ENCODE peak calls at places on chromosome 16, in nine cellular contexts. E is nephron progenitor cell, N is WTC11, V is WERI-Rb-1, G is IMR-90, B is tibial artery, R is endothelial cell, J is MCF 10A, W is left ventricle myocardium inferior. T is an unnamed sample.

GRCh38 chr16:89909777-89910716 is 8.6 kb upstream of the MC1R start:
- DNase-seq in R (peak; percentile 83), N (peak; percentile 84), J (peak; percentile 68), B (peak; percentile 82), V (peak; percentile 77), G (peak; percentile 64), W (peak; percentile 82), E (peak; percentile 80), T (peak; percentile 41)

GRCh38 chr16:11977206-11978041 is 890 bp downstream of the SNX29 start:
- DNase-seq in W (no peak), G (peak; percentile 82), J (peak; percentile 47), N (no peak), V (no peak), R (no peak), B (peak; percentile 75), E (no peak), T (no peak)

GRCh38 chr16:66873685-66874055 is 6.6 kb upstream of the PDP2 start:
- DNase-seq in N (no peak), R (no peak), V (no peak), G (no peak), W (no peak), E (no peak), B (no peak), J (no peak), T (no peak)

GRCh38 chr16:65229191-65229662 is 107.4 kb upstream of the CDH11 start:
- DNase-seq in R (no peak), W (no peak), B (no peak), E (no peak), G (peak; percentile 86), J (no peak), V (no peak), N (no peak), T (no peak)

GRCh38 chr16:84065536-84066132 is 23.0 kb upstream of the SLC38A8 start:
- DNase-seq in G (peak; percentile 62), J (peak; percentile 65), E (peak; percentile 68), B (no peak), W (no peak), N (peak; percentile 68), V (peak; percentile 46), R (peak; percentile 54), T (peak; percentile 42)

GRCh38 chr16:69744363-69745231 is 10.1 kb downstream of the NOB1 start:
- DNase-seq in N (no peak), B (no peak), J (no peak), G (no peak), R (no peak), V (no peak), E (no peak), W (no peak), T (no peak)

GRCh38 chr16:48137822-48138221 is 18.0 kb downstream of the ABCC12 start:
- DNase-seq in R (no peak), J (no peak), G (no peak), W (no peak), V (no peak), N (no peak), E (no peak), B (no peak), T (no peak)

GRCh38 chr16:53753431-53753830 is 49.5 kb downstream of the FTO start:
- DNase-seq in N (no peak), E (no peak), G (no peak), W (no peak), B (no peak), R (no peak), V (no peak), J (no peak), T (no peak)

GRCh38 chr16:85718682-85719081 is 29.9 kb upstream of the GINS2 start:
- DNase-seq in E (peak; percentile 55), V (no peak), R (peak; percentile 56), G (no peak), B (no peak), N (peak; percentile 77), W (no peak), J (peak; percentile 31), T (no peak)

GRCh38 chr16:84656557-84657130 is 8.3 kb downstream of the KLHL36 start:
- DNase-seq in J (no peak), R (no peak), E (no peak), G (no peak), W (no peak), B (no peak), V (no peak), N (no peak), T (no peak)

GRCh38 chr16:56972403-56972802 is 10.7 kb downstream of the CETP start:
- DNase-seq in W (no peak), B (no peak), V (no peak), J (no peak), R (no peak), E (no peak), N (no peak), G (no peak), T (no peak)

GRCh38 chr16:28212532-28212873 is 738 bp upstream of the XPO6 start:
- DNase-seq in N (no peak), R (peak; percentile 8), B (no peak), W (no peak), E (no peak), V (no peak), G (peak; percentile 26), J (peak; percentile 51), T (no peak)

GRCh38 chr16:5175263-5175662 is 77.7 kb upstream of the EEF2KMT start:
- DNase-seq in W (no peak), B (no peak), G (no peak), V (peak; percentile 45), N (no peak), E (no peak), J (no peak), R (no peak), T (no peak)

GRCh38 chr16:78240459-78241222 is 141.2 kb downstream of the WWOX start:
- DNase-seq in V (no peak), B (no peak), W (no peak), N (no peak), R (no peak), J (peak; percentile 50), E (no peak), G (no peak), T (no peak)
- TF ChIP-seq CTCF in V (no peak), B (no peak), W (no peak), N (no peak), R (no peak), J (no peak), E (no peak), G (no peak), T (no peak)

GRCh38 chr16:19601083-19601976 is 45.8 kb downstream of the VPS35L start:
- DNase-seq in R (peak; percentile 44), J (peak; percentile 48), W (no peak), N (no peak), E (peak; percentile 36), B (no peak), V (peak; percentile 9), G (peak; percentile 36), T (no peak)
- TF ChIP-seq CTCF in R (peak; percentile 66), J (peak; percentile 55), W (peak; percentile 75), N (peak; percentile 44), E (peak; percentile 64), B (peak; percentile 37), V (peak; percentile 47), G (peak; percentile 67), T (peak; percentile 5)

DNA sequence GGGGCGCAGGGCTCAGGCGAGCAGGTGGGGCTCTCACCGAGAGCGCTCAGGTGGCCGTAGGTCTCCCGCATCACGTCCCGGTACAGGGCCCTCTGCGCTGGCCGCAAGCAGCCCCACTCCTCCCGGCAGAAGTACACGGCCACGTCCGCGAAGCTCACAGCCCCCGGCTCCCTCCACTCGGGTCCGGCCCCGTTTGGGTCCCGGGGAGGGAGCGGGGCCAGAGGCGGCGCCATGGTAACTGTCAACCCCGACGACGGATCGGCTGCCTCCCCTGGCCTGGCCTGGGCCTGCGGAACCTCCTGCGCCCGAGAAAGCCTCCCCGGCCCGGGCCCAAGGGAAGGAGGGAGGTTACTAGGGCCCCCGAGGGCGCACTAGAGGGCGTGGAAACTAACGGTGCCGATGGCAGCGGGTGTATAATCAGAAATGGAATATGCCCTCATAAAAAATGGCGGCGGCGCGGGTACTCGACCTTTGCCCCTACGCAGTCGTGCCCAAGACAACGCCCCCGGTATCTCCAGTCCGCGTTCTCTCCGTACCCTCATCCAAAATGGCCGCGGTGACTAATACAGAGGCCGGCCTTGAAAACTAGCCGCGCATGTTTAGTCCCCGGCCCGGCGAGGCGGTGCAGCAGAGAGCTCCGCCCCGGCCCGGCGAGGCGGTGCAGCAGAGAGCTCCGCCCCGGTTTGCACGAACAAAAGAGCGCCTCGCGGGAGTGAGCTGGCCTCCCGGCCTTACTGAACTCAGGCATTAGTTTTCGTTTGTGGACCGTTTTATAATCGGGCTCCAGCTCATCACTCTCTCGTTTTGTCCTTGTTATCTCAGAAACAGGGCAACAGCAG is at the start of gene ZNF764:
- DNase-seq in V (peak; percentile 90), W (peak; percentile 98), B (peak; percentile 99), R (peak; percentile 92), G (peak; percentile 96), E (peak; percentile 87), N (peak; percentile 96), J (peak; percentile 99), T (peak; percentile 92)
- TF ChIP-seq CTCF in V (no peak), W (peak; percentile 9), B (no peak), R (no peak), G (no peak), E (no peak), N (no peak), J (no peak), T (no peak)

GRCh38 chr16:682493-683395 is 1.4 kb downstream of the JMJD8 start:
- DNase-seq in J (no peak), E (no peak), R (no peak), V (no peak), G (no peak), B (no peak), W (no peak), N (no peak), T (no peak)

GRCh38 chr16:679808-680624 is at the start of gene STUB1:
- DNase-seq in W (peak; percentile 88), J (peak; percentile 81), E (peak; percentile 98), R (peak; percentile 94), V (peak; percentile 94), B (peak; percentile 92), N (peak; percentile 97), G (peak; percentile 80), T (peak; percentile 63)

GRCh38 chr16:681746-682427 is 1.7 kb downstream of the STUB1 start:
- DNase-seq in R (no peak), G (no peak), E (no peak), W (no peak), J (peak; percentile 42), V (no peak), N (no peak), B (no peak), T (no peak)

GRCh38 chr16:680625-680945 is 375 bp downstream of the STUB1 start:
- DNase-seq in V (no peak), R (no peak), N (no peak), J (no peak), B (no peak), E (no peak), W (no peak), G (no peak), T (no peak)

DNA sequence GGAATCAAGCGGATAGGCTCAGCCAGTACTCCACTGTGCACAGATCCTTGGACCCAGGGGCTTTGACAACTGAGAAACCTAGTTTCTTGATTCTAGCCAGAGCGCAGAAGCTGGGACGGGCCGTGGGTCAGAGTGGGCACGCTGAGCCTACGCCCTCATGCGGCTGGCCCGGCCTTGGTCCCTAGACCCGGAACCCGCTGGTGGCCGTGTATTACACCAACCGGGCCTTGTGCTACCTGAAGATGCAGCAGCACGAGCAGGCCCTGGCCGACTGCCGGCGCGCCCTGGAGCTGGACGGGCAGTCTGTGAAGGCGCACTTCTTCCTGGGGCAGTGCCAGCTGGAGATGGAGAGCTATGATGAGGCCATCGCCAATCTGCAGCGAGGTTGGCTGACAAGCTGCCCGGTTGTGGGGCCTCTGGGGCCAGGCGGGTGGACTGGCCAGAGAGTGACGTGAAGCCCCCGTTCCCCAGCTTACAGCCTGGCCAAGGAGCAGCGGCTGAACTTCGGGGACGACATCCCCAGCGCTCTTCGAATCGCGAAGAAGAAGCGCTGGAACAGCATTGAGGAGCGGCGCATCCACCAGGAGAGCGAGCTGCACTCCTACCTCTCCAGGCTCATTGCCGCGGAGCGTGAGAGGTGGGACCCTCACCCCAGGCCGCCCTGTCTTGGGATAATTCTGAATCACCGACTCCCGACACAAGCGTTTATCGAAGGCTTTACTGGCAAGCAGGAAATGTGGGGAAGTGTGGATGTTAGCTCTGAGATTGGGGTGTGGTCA is 946 bp downstream of the STUB1 start:
- DNase-seq in R (no peak), V (peak; percentile 38), N (no peak), W (no peak), E (no peak), B (no peak), G (peak; percentile 49), J (peak; percentile 61), T (no peak)
- TF ChIP-seq CTCF in R (no peak), V (peak; percentile 37), N (no peak), W (no peak), E (no peak), B (no peak), G (peak; percentile 16), J (no peak), T (no peak)